ENCODE peak calls at places on chromosomes 7 and 10, in four cellular contexts. E is H1, M is endothelial cell of umbilical vein, C is A549. V is an unnamed sample.

GRCh38 chr7:6160191-6160623 is 112.2 kb downstream of the CYTH3 start:
- DNase-seq in E (peak; percentile 60), M (peak; percentile 66), C (peak; percentile 76), V (no peak)

GRCh38 chr7:48628950-48629349 is 295.4 kb upstream of the CDC14C start:
- DNase-seq in E (no peak), M (no peak), C (no peak), V (no peak)

GRCh38 chr10:78964952-78965633 is 103.7 kb upstream of the ZMIZ1 start:
- DNase-seq in E (peak; percentile 78), M (peak; percentile 66), C (peak; percentile 63), V (peak; percentile 94)

GRCh38 chr7:7257899-7258692 is 75.8 kb downstream of the C1GALT1 start:
- DNase-seq in E (no peak), M (no peak), C (no peak), V (no peak)

GRCh38 chr10:119298788-119299187 is 91.4 kb downstream of the GRK5 start:
- DNase-seq in E (no peak), M (no peak), C (no peak), V (no peak)

GRCh38 chr10:99958287-99958686 is 51.5 kb downstream of the DNMBP start:
- DNase-seq in E (no peak), M (peak; percentile 95), C (no peak), V (no peak)

GRCh38 chr10:13567030-13567429 is 19.7 kb upstream of the PRPF18 start:
- DNase-seq in E (no peak), M (no peak), C (no peak), V (no peak)

GRCh38 chr10:26212511-26212910 is 4.1 kb upstream of the GAD2 start:
- DNase-seq in E (peak; percentile 51), M (no peak), C (no peak), V (no peak)

GRCh38 chr10:75392744-75393143 is 8.8 kb downstream of the ZNF503 start:
- DNase-seq in E (no peak), M (no peak), C (no peak), V (no peak)

GRCh38 chr10:47046321-47047126 is 135.3 kb downstream of the PTPN20 start:
- DNase-seq in E (no peak), M (no peak), C (no peak), V (no peak)

GRCh38 chr10:109454691-109455090 is 468.6 kb downstream of the XPNPEP1 start:
- DNase-seq in E (no peak), M (no peak), C (no peak), V (no peak)

GRCh38 chr7:36422072-36422471 is 32.4 kb downstream of the ANLN start:
- DNase-seq in E (no peak), M (no peak), C (no peak), V (no peak)

GRCh38 chr7:132383962-132384361 is 192.3 kb downstream of the PLXNA4 start:
- DNase-seq in E (no peak), M (no peak), C (no peak), V (no peak)

GRCh38 chr10:5297466-5297865 is 67.3 kb upstream of the UCN3 start:
- DNase-seq in E (no peak), M (peak; percentile 24), C (no peak), V (no peak)

GRCh38 chr10:5293691-5294550 is 70.8 kb upstream of the UCN3 start:
- DNase-seq in E (peak; percentile 97), M (peak; percentile 44), C (peak; percentile 77), V (peak; percentile 68)

GRCh38 chr10:5288359-5288758 is 76.4 kb upstream of the UCN3 start:
- DNase-seq in E (no peak), M (no peak), C (no peak), V (no peak)

GRCh38 chr10:5291501-5292195 is 73.1 kb upstream of the UCN3 start:
- DNase-seq in E (no peak), M (peak; percentile 79), C (peak; percentile 94), V (peak; percentile 38)

GRCh38 chr10:5292196-5292735 is 72.5 kb upstream of the UCN3 start:
- DNase-seq in E (no peak), M (no peak), C (no peak), V (no peak)
- TF ChIP-seq JUN in E (no peak), M (no peak), C (no peak), V (no peak)

DNA sequence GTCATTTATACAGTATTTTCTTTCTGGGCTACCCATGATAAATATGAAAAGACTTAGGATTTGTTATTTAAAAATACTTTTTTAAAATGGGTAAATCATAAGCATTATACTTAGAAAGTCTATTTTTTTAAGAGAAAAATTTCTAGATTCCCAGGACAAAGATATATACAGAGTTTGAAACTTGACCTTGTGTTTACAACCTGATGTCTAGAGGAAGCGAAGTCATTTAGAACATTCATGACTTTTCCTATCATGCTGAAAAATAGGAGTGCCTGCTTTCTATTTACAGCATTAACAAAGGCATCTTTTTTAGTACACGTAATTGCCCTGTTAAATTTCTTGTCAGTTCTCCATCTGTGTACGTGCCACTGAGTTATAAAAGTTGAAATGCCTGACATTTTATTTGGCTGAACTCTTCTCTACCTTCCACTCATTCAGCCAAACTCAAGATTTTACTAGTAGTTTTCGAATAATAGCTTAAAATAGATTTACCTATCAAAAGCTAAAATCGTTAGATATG is 23.0 kb downstream of the GNAT3 start:
- DNase-seq in E (no peak), M (no peak), C (no peak), V (no peak)
- TF ChIP-seq MAX in E (no peak), M (no peak), C (no peak), V (no peak)

GRCh38 chr10:37566336-37566735 is 291.1 kb downstream of the ZNF248 start:
- DNase-seq in E (no peak), M (no peak), C (no peak), V (no peak)

GRCh38 chr10:37563107-37563714 is 294.2 kb downstream of the ZNF248 start:
- DNase-seq in E (no peak), M (no peak), C (no peak), V (no peak)

DNA sequence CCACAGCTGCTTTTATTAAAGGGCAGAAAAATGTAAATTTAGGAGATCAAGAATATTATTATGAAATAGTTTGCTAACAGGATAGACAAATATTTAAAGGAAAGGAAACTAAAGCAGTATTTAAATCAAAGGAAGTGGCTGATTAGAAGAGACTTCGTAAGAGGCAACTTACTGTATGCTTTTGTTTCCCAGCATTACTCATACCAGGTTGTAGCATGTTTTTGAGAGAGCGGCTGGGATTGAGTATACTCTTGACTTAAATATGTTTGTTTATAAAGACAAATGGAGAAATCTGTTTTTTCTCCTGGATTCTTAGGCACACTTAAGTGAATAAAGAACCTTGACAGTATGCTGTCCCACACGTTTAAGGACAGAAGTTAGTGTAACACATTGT is 293.7 kb downstream of the ZNF248 start:
- DNase-seq in E (no peak), M (no peak), C (no peak), V (no peak)
- TF ChIP-seq JUN in E (no peak), M (no peak), C (no peak), V (no peak)

GRCh38 chr10:110824152-110824441 is 47.6 kb upstream of the PDCD4 start:
- DNase-seq in E (no peak), M (peak; percentile 27), C (no peak), V (no peak)

GRCh38 chr10:110821508-110821907 is 50.2 kb upstream of the PDCD4 start:
- DNase-seq in E (no peak), M (no peak), C (no peak), V (no peak)

GRCh38 chr10:110824660-110825059 is 47.1 kb upstream of the PDCD4 start:
- DNase-seq in E (no peak), M (no peak), C (no peak), V (no peak)

GRCh38 chr10:110822065-110822707 is 49.5 kb upstream of the PDCD4 start:
- DNase-seq in E (no peak), M (no peak), C (no peak), V (no peak)

GRCh38 chr10:110822708-110823291 is 48.9 kb upstream of the PDCD4 start:
- DNase-seq in E (peak; percentile 59), M (no peak), C (no peak), V (no peak)
- TF ChIP-seq MAX in E (no peak), M (no peak), C (no peak), V (no peak)